ENCODE peak calls at places on chromosome 2, in six cellular contexts. K is upper lobe of right lung, W is transverse colon, Z is heart right ventricle, H is hepatocyte, S is Peyer's patch. Q is an unnamed sample. For H3K4me1, the result is how much of the 10 kb centered on the place peaks cover.

GRCh38 chr2:196244966-196245365 is 73.6 kb upstream of the STK17B start:
- DNase-seq in K (no peak), W (no peak), Z (no peak), H (no peak), S (no peak), Q (no peak)

GRCh38 chr2:223465793-223466192 is 136.4 kb downstream of the SCG2 start:
- DNase-seq in K (peak), W (peak), Z (peak), H (peak), S (no peak), Q (peak)

GRCh38 chr2:42996528-42996927 is 204.1 kb upstream of the HAAO start:
- DNase-seq in K (no peak), W (no peak), Z (no peak), H (no peak), S (no peak), Q (no peak)

GRCh38 chr2:15889800-15890498 is 50.4 kb upstream of the MYCN start:
- DNase-seq in K (no peak), W (no peak), Z (no peak), H (no peak), S (no peak), Q (no peak)

GRCh38 chr2:232611559-232612218 is 21.7 kb upstream of the EFHD1 start:
- DNase-seq in K (peak), W (peak), Z (peak), H (peak), S (peak), Q (peak)

GRCh38 chr2:127640082-127641072 is 5.6 kb upstream of the GPR17 start:
- DNase-seq in K (no peak), W (no peak), Z (peak), H (no peak), S (no peak), Q (no peak)

GRCh38 chr2:15243762-15244161 is 317.4 kb downstream of the NBAS start:
- DNase-seq in K (no peak), W (no peak), Z (no peak), H (peak), S (no peak), Q (no peak)

GRCh38 chr2:43542285-43542933 is 53.4 kb downstream of the THADA start:
- DNase-seq in K (no peak), W (no peak), Z (no peak), H (peak), S (no peak), Q (no peak)

GRCh38 chr2:236939751-236940229 is 145.9 kb upstream of the COPS8 start:
- DNase-seq in K (no peak), W (no peak), Z (no peak), H (peak), S (no peak), Q (no peak)

GRCh38 chr2:236928353-236929153 is 157.1 kb upstream of the COPS8 start:
- DNase-seq in K (no peak), W (no peak), Z (no peak), H (no peak), S (no peak), Q (no peak)

GRCh38 chr2:240249423-240250149 is 109.1 kb upstream of the OTOS start:
- DNase-seq in K (peak), W (no peak), Z (no peak), H (no peak), S (no peak), Q (peak)

GRCh38 chr2:68320118-68320641 is 431 bp upstream of the CNRIP1 start:
- DNase-seq in K (no peak), W (no peak), Z (no peak), H (peak), S (no peak), Q (no peak)

GRCh38 chr2:86393521-86394490 is 47.4 kb upstream of the KDM3A start:
- DNase-seq in K (no peak), W (peak), Z (no peak), H (peak), S (no peak), Q (no peak)

GRCh38 chr2:53768233-53768542 is 584 bp downstream of the CHAC2 start:
- DNase-seq in K (peak), W (no peak), Z (peak), H (peak), S (no peak), Q (no peak)

GRCh38 chr2:96665083-96665569 is 22.6 kb downstream of the FER1L5 start:
- DNase-seq in K (no peak), W (no peak), Z (no peak), H (peak), S (no peak), Q (peak)

GRCh38 chr2:120703330-120703994 is 32.2 kb upstream of the GLI2 start:
- DNase-seq in K (peak), W (no peak), Z (no peak), H (peak), S (no peak), Q (no peak)

GRCh38 chr2:172734711-172735645 is 667 bp upstream of the RAPGEF4 start:
- DNase-seq in K (no peak), W (no peak), Z (no peak), H (no peak), S (no peak), Q (no peak)

GRCh38 chr2:154132827-154133226 is 261.1 kb downstream of the GALNT13 start:
- DNase-seq in K (no peak), W (no peak), Z (no peak), H (no peak), S (no peak), Q (no peak)

GRCh38 chr2:134035605-134036370 is 218.1 kb upstream of the MGAT5 start:
- DNase-seq in K (no peak), W (no peak), Z (no peak), H (no peak), S (no peak), Q (no peak)

GRCh38 chr2:120596990-120597594 is 138.6 kb upstream of the GLI2 start:
- DNase-seq in K (peak), W (peak), Z (peak), H (no peak), S (peak), Q (no peak)

GRCh38 chr2:235990344-235990743 is 177.8 kb downstream of the GBX2 start:
- DNase-seq in K (no peak), W (no peak), Z (peak), H (no peak), S (no peak), Q (no peak)

GRCh38 chr2:212794471-212794870 is 255.9 kb upstream of the ERBB4 start:
- DNase-seq in K (no peak), W (no peak), Z (no peak), H (no peak), S (no peak), Q (no peak)

GRCh38 chr2:206792645-206793044 is 27.2 kb downstream of the FASTKD2 start:
- DNase-seq in K (no peak), W (no peak), Z (no peak), H (no peak), S (no peak), Q (no peak)

GRCh38 chr2:85189606-85190270 is 56.5 kb downstream of the TCF7L1 start:
- DNase-seq in K (no peak), W (no peak), Z (no peak), H (peak), S (no peak), Q (no peak)

GRCh38 chr2:16142383-16143361 is 202.3 kb downstream of the MYCN start:
- DNase-seq in K (no peak), W (no peak), Z (no peak), H (peak), S (no peak), Q (no peak)

GRCh38 chr2:226892729-226893128 is 56.9 kb downstream of the RHBDD1 start:
- DNase-seq in K (no peak), W (no peak), Z (no peak), H (no peak), S (no peak), Q (no peak)

GRCh38 chr2:201965550-201965949 is 68.1 kb upstream of the FZD7 start:
- DNase-seq in K (no peak), W (no peak), Z (no peak), H (no peak), S (no peak), Q (no peak)

GRCh38 chr2:132038179-132038882 is 123.4 kb downstream of the ANKRD30BL start:
- DNase-seq in K (no peak), W (no peak), Z (no peak), H (peak), S (peak), Q (no peak)

GRCh38 chr2:176147790-176148496 is 3.4 kb upstream of the HOXD4 start:
- DNase-seq in K (peak), W (no peak), Z (no peak), H (no peak), S (no peak), Q (peak)

GRCh38 chr2:118050386-118050785 is 36.5 kb upstream of the CCDC93 start:
- DNase-seq in K (no peak), W (no peak), Z (no peak), H (no peak), S (no peak), Q (no peak)

GRCh38 chr2:44291281-44292248 is 16.3 kb downstream of the SLC3A1 start:
- DNase-seq in K (peak), W (peak), Z (no peak), H (peak), S (peak), Q (no peak)

GRCh38 chr2:155815851-155816250 is 516.7 kb downstream of the NR4A2 start:
- DNase-seq in K (no peak), W (no peak), Z (no peak), H (peak), S (no peak), Q (no peak)

GRCh38 chr2:207083361-207084080 is 82.2 kb downstream of the KLF7 start:
- DNase-seq in K (no peak), W (no peak), Z (no peak), H (no peak), S (no peak), Q (no peak)

GRCh38 chr2:216059233-216059834 is 22.3 kb downstream of the PECR start:
- DNase-seq in K (no peak), W (no peak), Z (no peak), H (no peak), S (no peak), Q (no peak)

GRCh38 chr2:86012017-86012712 is 93.5 kb downstream of the POLR1A start:
- DNase-seq in K (no peak), W (no peak), Z (no peak), H (no peak), S (no peak), Q (peak)

GRCh38 chr2:96509114-96509846 is 4.1 kb upstream of the NEURL3 start:
- DNase-seq in K (peak), W (peak), Z (peak), H (peak), S (peak), Q (peak)

GRCh38 chr2:41943176-41943575 is 104.6 kb upstream of the PKDCC start:
- DNase-seq in K (no peak), W (no peak), Z (no peak), H (no peak), S (no peak), Q (no peak)
- H3K4me1 ChIP-seq in K (under half), W (under half), Z (half or more), H (under half), S (under half), Q (under half)

GRCh38 chr2:30321466-30321865 is 90.1 kb downstream of the LBH start:
- DNase-seq in K (no peak), W (no peak), Z (no peak), H (no peak), S (no peak), Q (no peak)
- H3K4me1 ChIP-seq in K (under half), W (under half), Z (under half), H (under half), S (under half), Q (under half)

GRCh38 chr2:46310446-46310845 is 13.2 kb downstream of the EPAS1 start:
- DNase-seq in K (no peak), W (no peak), Z (no peak), H (no peak), S (no peak), Q (no peak)
- H3K4me1 ChIP-seq in K (half or more), W (half or more), Z (half or more), H (half or more), S (half or more), Q (half or more)

DNA sequence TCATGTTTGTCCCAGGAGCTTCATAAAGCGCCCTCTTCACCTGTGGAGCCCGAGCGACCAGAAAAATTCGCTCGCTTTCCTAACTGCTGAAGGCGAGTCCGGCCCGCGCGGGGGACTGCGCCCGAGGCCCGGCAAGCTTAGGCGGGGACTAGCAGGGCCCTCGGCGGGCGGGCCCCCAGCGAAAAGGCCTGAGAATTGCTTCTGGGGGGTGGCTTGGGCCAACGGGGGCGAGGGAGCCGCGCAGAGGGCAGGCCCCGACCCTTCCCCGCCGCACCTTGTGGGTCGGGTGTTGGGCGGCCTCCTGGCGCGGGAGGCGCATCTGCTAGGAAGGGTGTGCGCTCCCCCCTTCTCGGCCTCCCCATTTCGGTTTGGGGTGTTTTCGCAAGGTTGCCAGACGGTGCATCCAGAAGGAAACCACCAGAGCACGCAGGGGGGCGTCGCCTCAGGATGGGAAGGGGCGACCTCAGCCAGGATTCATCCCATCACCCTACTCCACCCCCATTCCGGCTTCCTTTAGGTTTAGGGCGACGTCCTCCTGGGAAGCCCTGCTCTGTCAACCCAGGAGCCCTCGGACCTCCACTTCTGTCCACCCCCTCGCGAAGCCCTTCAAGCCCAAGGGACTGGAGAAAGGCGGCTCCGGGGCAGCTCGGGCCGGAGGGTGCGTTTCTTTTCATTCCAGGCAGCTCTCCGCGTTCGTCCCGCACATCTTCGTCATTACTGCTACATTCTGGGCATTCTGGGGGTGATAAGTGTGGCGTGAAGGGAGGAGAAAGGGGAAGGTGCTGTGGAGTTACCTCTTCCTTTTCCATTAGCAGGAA is 9.1 kb downstream of the SP9 start:
- DNase-seq in K (no peak), W (no peak), Z (no peak), H (no peak), S (no peak), Q (no peak)
- H3K4me1 ChIP-seq in K (under half), W (under half), Z (under half), H (under half), S (under half), Q (under half)

GRCh38 chr2:37370666-37371065 is 26.2 kb downstream of the QPCT start:
- DNase-seq in K (no peak), W (no peak), Z (no peak), H (no peak), S (no peak), Q (no peak)
- H3K4me1 ChIP-seq in K (under half), W (under half), Z (under half), H (under half), S (under half), Q (under half)

Q was measured in RWPE2.